ENCODE peak calls at places on chromosomes 13 and 19, in six cellular contexts. One of them, this sample, is unnamed.

GRCh38 chr13:112783135-112783945 is 93.5 kb downstream of the ATP11A start:
- DNase-seq in GM12878: no peak
- DNase-seq in cardiac muscle cell: peak
- DNase-seq in fibroblast of pulmonary artery: peak
- DNase-seq in mucosa of descending colon: no peak
- DNase-seq in breast epithelium: no peak
- DNase-seq in this sample: no peak

GRCh38 chr19:49133621-49134454 is 14.5 kb downstream of the PPFIA3 start:
- DNase-seq in GM12878: no peak
- DNase-seq in cardiac muscle cell: peak
- DNase-seq in fibroblast of pulmonary artery: peak
- DNase-seq in mucosa of descending colon: peak
- DNase-seq in breast epithelium: no peak
- DNase-seq in this sample: no peak

GRCh38 chr19:49565261-49565660 is 15.1 kb downstream of the NOSIP start:
- DNase-seq in GM12878: no peak
- DNase-seq in cardiac muscle cell: peak
- DNase-seq in fibroblast of pulmonary artery: peak
- DNase-seq in mucosa of descending colon: peak
- DNase-seq in breast epithelium: no peak
- DNase-seq in this sample: no peak

GRCh38 chr19:18712981-18713380 is 29.5 kb downstream of the CRTC1 start:
- DNase-seq in GM12878: no peak
- DNase-seq in cardiac muscle cell: peak
- DNase-seq in fibroblast of pulmonary artery: peak
- DNase-seq in mucosa of descending colon: no peak
- DNase-seq in breast epithelium: no peak
- DNase-seq in this sample: no peak

GRCh38 chr19:17582613-17583012 is 27.2 kb downstream of the COLGALT1 start:
- DNase-seq in GM12878: no peak
- DNase-seq in cardiac muscle cell: no peak
- DNase-seq in fibroblast of pulmonary artery: no peak
- DNase-seq in mucosa of descending colon: no peak
- DNase-seq in breast epithelium: no peak
- DNase-seq in this sample: no peak

GRCh38 chr19:15623711-15624318 is 8.8 kb downstream of the CYP4F8 start:
- DNase-seq in GM12878: no peak
- DNase-seq in cardiac muscle cell: no peak
- DNase-seq in fibroblast of pulmonary artery: no peak
- DNase-seq in mucosa of descending colon: no peak
- DNase-seq in breast epithelium: no peak
- DNase-seq in this sample: no peak

GRCh38 chr13:37701972-37702371 is 103.4 kb upstream of the POSTN start:
- DNase-seq in GM12878: no peak
- DNase-seq in cardiac muscle cell: peak
- DNase-seq in fibroblast of pulmonary artery: peak
- DNase-seq in mucosa of descending colon: no peak
- DNase-seq in breast epithelium: no peak
- DNase-seq in this sample: no peak

GRCh38 chr13:98507060-98507797 is 69.7 kb downstream of the STK24 start:
- DNase-seq in GM12878: no peak
- DNase-seq in cardiac muscle cell: peak
- DNase-seq in fibroblast of pulmonary artery: peak
- DNase-seq in mucosa of descending colon: peak
- DNase-seq in breast epithelium: peak
- DNase-seq in this sample: no peak

GRCh38 chr19:46728693-46729339 is 11.9 kb upstream of the PRKD2 start:
- DNase-seq in GM12878: no peak
- DNase-seq in cardiac muscle cell: peak
- DNase-seq in fibroblast of pulmonary artery: peak
- DNase-seq in mucosa of descending colon: peak
- DNase-seq in breast epithelium: no peak
- DNase-seq in this sample: peak

GRCh38 chr19:17390665-17391370 is 3.2 kb downstream of the CCDC194 start:
- DNase-seq in GM12878: no peak
- DNase-seq in cardiac muscle cell: peak
- DNase-seq in fibroblast of pulmonary artery: peak
- DNase-seq in mucosa of descending colon: peak
- DNase-seq in breast epithelium: peak
- DNase-seq in this sample: peak

GRCh38 chr19:38059897-38060296 is 152.9 kb downstream of the SIPA1L3 start:
- DNase-seq in GM12878: no peak
- DNase-seq in cardiac muscle cell: peak
- DNase-seq in fibroblast of pulmonary artery: peak
- DNase-seq in mucosa of descending colon: no peak
- DNase-seq in breast epithelium: no peak
- DNase-seq in this sample: no peak

GRCh38 chr19:15251010-15251748 is 18.9 kb upstream of the EPHX3 start:
- DNase-seq in GM12878: no peak
- DNase-seq in cardiac muscle cell: peak
- DNase-seq in fibroblast of pulmonary artery: peak
- DNase-seq in mucosa of descending colon: no peak
- DNase-seq in breast epithelium: no peak
- DNase-seq in this sample: no peak

GRCh38 chr13:75173457-75174356 is 308.3 kb downstream of the TBC1D4 start:
- DNase-seq in GM12878: no peak
- DNase-seq in cardiac muscle cell: no peak
- DNase-seq in fibroblast of pulmonary artery: no peak
- DNase-seq in mucosa of descending colon: no peak
- DNase-seq in breast epithelium: no peak
- DNase-seq in this sample: no peak

GRCh38 chr19:35883920-35884319 is 15.5 kb downstream of the APLP1 start:
- DNase-seq in GM12878: no peak
- DNase-seq in cardiac muscle cell: no peak
- DNase-seq in fibroblast of pulmonary artery: no peak
- DNase-seq in mucosa of descending colon: no peak
- DNase-seq in breast epithelium: no peak
- DNase-seq in this sample: no peak

GRCh38 chr13:77383097-77383496 is 56.2 kb upstream of the MYCBP2 start:
- DNase-seq in GM12878: no peak
- DNase-seq in cardiac muscle cell: no peak
- DNase-seq in fibroblast of pulmonary artery: no peak
- DNase-seq in mucosa of descending colon: no peak
- DNase-seq in breast epithelium: no peak
- DNase-seq in this sample: no peak

GRCh38 chr19:49106648-49107135 is 7.5 kb upstream of the LIN7B start:
- DNase-seq in GM12878: no peak
- DNase-seq in cardiac muscle cell: peak
- DNase-seq in fibroblast of pulmonary artery: peak
- DNase-seq in mucosa of descending colon: peak
- DNase-seq in breast epithelium: no peak
- DNase-seq in this sample: peak

GRCh38 chr19:48819366-48819816 is 8.6 kb upstream of the BCAT2 start:
- DNase-seq in GM12878: no peak
- DNase-seq in cardiac muscle cell: peak
- DNase-seq in fibroblast of pulmonary artery: peak
- DNase-seq in mucosa of descending colon: peak
- DNase-seq in breast epithelium: peak
- DNase-seq in this sample: no peak

GRCh38 chr19:49141352-49141751 is 13.8 kb downstream of the HRC start:
- DNase-seq in GM12878: no peak
- DNase-seq in cardiac muscle cell: no peak
- DNase-seq in fibroblast of pulmonary artery: no peak
- DNase-seq in mucosa of descending colon: no peak
- DNase-seq in breast epithelium: no peak
- DNase-seq in this sample: no peak

GRCh38 chr19:14315433-14315832 is 65.8 kb upstream of the ADGRE5 start:
- DNase-seq in GM12878: no peak
- DNase-seq in cardiac muscle cell: no peak
- DNase-seq in fibroblast of pulmonary artery: no peak
- DNase-seq in mucosa of descending colon: no peak
- DNase-seq in breast epithelium: no peak
- DNase-seq in this sample: no peak

DNA sequence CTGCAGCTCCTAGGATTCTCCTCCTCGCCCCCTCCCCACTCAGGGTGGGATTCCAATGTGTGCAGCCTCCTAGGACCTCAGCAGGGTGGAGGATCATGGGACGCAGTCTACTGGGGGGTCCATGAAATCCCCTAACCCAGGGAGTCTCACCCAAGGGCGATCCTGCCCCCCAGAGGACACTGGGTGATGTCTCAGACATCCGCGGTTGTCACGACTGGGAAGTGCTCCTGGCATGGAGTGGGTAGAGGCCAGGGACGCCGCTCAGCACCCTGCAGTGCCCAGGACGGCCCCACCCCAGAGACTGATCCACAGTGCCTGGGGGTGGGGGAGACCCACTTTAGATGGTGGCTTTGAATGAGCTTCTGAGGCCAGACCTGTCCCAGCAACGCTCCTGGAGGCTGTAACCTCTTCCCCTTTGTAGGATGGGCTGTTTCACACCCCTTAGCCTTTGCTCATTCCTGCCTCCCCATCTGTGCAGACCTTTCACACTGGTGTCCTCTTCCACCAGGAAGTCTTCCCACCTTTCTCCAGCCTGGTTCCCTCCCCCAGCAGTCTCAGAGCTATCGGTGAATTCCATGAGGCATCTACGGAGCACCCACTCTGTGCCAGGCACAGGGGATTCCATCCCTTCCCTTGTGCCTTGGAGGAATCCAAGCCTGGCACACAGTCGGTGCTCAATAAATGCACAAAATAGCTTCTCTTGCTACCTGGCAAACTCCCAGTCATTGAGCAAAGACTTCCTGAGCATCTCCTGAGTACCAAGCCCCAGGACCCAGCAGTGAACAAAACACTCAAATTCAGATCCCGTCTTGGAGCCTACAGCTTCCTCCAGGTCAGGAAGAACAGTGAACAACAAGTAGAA is 10.5 kb downstream of the SMIM24 start:
- DNase-seq in GM12878: no peak
- DNase-seq in cardiac muscle cell: no peak
- DNase-seq in fibroblast of pulmonary artery: no peak
- DNase-seq in mucosa of descending colon: no peak
- DNase-seq in breast epithelium: no peak
- DNase-seq in this sample: no peak
- TF ChIP-seq CTCF in GM12878: no peak
- TF ChIP-seq CTCF in cardiac muscle cell: peak
- TF ChIP-seq CTCF in fibroblast of pulmonary artery: peak
- TF ChIP-seq CTCF in mucosa of descending colon: no peak
- TF ChIP-seq CTCF in breast epithelium: no peak
- TF ChIP-seq CTCF in this sample: no peak

GRCh38 chr13:111602874-111603273 is 282.4 kb downstream of the TEX29 start:
- DNase-seq in GM12878: no peak
- DNase-seq in cardiac muscle cell: no peak
- DNase-seq in fibroblast of pulmonary artery: no peak
- DNase-seq in mucosa of descending colon: no peak
- DNase-seq in breast epithelium: no peak
- DNase-seq in this sample: no peak

GRCh38 chr13:111598751-111599150 is 278.3 kb downstream of the TEX29 start:
- DNase-seq in GM12878: no peak
- DNase-seq in cardiac muscle cell: no peak
- DNase-seq in fibroblast of pulmonary artery: no peak
- DNase-seq in mucosa of descending colon: no peak
- DNase-seq in breast epithelium: no peak
- DNase-seq in this sample: no peak

GRCh38 chr13:111609631-111610030 is 289.2 kb downstream of the TEX29 start:
- DNase-seq in GM12878: no peak
- DNase-seq in cardiac muscle cell: no peak
- DNase-seq in fibroblast of pulmonary artery: no peak
- DNase-seq in mucosa of descending colon: no peak
- DNase-seq in breast epithelium: no peak
- DNase-seq in this sample: no peak

GRCh38 chr13:111599791-111600190 is 279.3 kb downstream of the TEX29 start:
- DNase-seq in GM12878: no peak
- DNase-seq in cardiac muscle cell: no peak
- DNase-seq in fibroblast of pulmonary artery: no peak
- DNase-seq in mucosa of descending colon: no peak
- DNase-seq in breast epithelium: no peak
- DNase-seq in this sample: no peak

DNA sequence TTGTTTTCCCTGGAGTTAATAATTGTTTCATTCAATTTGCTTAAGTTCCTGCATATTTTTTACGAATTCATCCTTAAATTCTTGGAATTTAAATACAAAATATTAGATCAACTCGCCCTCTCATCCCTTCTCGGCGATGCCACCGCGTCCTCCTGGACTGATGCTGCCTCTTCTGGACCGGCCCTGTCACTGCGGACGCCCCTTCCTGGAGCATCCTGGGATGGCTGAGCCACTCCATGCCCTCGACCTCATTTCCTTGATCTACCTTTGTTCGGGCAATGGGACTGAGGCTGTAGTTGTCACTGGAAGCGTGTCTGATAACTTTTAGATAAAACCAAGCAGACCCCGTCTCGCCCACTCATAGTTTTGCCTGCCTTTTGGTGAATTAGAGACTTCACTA is 283.6 kb downstream of the TEX29 start:
- DNase-seq in GM12878: no peak
- DNase-seq in cardiac muscle cell: no peak
- DNase-seq in fibroblast of pulmonary artery: no peak
- DNase-seq in mucosa of descending colon: no peak
- DNase-seq in breast epithelium: no peak
- DNase-seq in this sample: no peak
- TF ChIP-seq CTCF in GM12878: no peak
- TF ChIP-seq CTCF in cardiac muscle cell: no peak
- TF ChIP-seq CTCF in fibroblast of pulmonary artery: no peak
- TF ChIP-seq CTCF in mucosa of descending colon: no peak
- TF ChIP-seq CTCF in breast epithelium: no peak
- TF ChIP-seq CTCF in this sample: no peak

DNA sequence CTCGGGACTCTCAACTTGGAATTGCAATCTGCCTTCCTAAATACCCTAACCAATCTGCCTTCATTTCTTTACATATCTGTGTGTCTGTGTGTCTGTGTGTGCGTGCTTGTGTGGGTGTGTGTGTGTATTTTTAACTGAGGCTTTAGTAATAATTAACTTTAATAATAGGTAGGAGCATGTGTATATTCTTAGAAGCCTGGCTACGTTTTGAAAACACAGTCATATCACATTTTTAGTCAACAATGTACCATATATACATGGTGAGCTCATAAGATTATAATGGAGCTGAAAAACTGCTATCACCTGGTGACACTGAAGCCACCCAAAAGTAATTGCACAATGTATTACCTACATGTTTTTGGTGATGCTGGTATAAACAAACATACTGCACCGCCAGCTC is 65.4 kb upstream of the ATXN8OS start:
- DNase-seq in GM12878: no peak
- DNase-seq in cardiac muscle cell: no peak
- DNase-seq in fibroblast of pulmonary artery: no peak
- DNase-seq in mucosa of descending colon: no peak
- DNase-seq in breast epithelium: no peak
- DNase-seq in this sample: no peak
- TF ChIP-seq CTCF in GM12878: no peak
- TF ChIP-seq CTCF in cardiac muscle cell: no peak
- TF ChIP-seq CTCF in fibroblast of pulmonary artery: no peak
- TF ChIP-seq CTCF in mucosa of descending colon: no peak
- TF ChIP-seq CTCF in breast epithelium: no peak
- TF ChIP-seq CTCF in this sample: no peak

GRCh38 chr13:26133851-26134250 is 82.0 kb upstream of the SHISA2 start:
- DNase-seq in GM12878: no peak
- DNase-seq in cardiac muscle cell: peak
- DNase-seq in fibroblast of pulmonary artery: peak
- DNase-seq in mucosa of descending colon: no peak
- DNase-seq in breast epithelium: no peak
- DNase-seq in this sample: no peak

GRCh38 chr13:26128676-26129075 is 76.9 kb upstream of the SHISA2 start:
- DNase-seq in GM12878: no peak
- DNase-seq in cardiac muscle cell: no peak
- DNase-seq in fibroblast of pulmonary artery: no peak
- DNase-seq in mucosa of descending colon: no peak
- DNase-seq in breast epithelium: no peak
- DNase-seq in this sample: no peak

GRCh38 chr13:26133286-26133685 is 81.5 kb upstream of the SHISA2 start:
- DNase-seq in GM12878: no peak
- DNase-seq in cardiac muscle cell: peak
- DNase-seq in fibroblast of pulmonary artery: peak
- DNase-seq in mucosa of descending colon: no peak
- DNase-seq in breast epithelium: no peak
- DNase-seq in this sample: no peak

GRCh38 chr13:26132756-26133155 is 80.9 kb upstream of the SHISA2 start:
- DNase-seq in GM12878: no peak
- DNase-seq in cardiac muscle cell: peak
- DNase-seq in fibroblast of pulmonary artery: peak
- DNase-seq in mucosa of descending colon: no peak
- DNase-seq in breast epithelium: no peak
- DNase-seq in this sample: no peak
- TF ChIP-seq CTCF in GM12878: peak
- TF ChIP-seq CTCF in cardiac muscle cell: peak
- TF ChIP-seq CTCF in fibroblast of pulmonary artery: peak
- TF ChIP-seq CTCF in mucosa of descending colon: no peak
- TF ChIP-seq CTCF in breast epithelium: no peak
- TF ChIP-seq CTCF in this sample: no peak

This sample was measured in natural killer cell.